ENCODE peak calls at places on chromosomes 6 and 20, in nine cellular contexts. One of them, this sample, is unnamed.

GRCh38 chr6:38701551-38701950 is 1.4 kb downstream of the GLO1 start:
- DNase-seq in T-helper 1 cell: no peak
- DNase-seq in AG04450: no peak
- DNase-seq in EH: no peak
- DNase-seq in fibroblast of the conjunctiva: no peak
- DNase-seq in SK-N-DZ: no peak
- DNase-seq in cardiac septum: no peak
- DNase-seq in endodermal cell: no peak
- DNase-seq in activated T-cell treated with anti-CD3 and anti-CD28 coated beads for 1 hour: no peak
- DNase-seq in this sample: no peak

GRCh38 chr6:37731888-37732287 is 34.2 kb upstream of the MDGA1 start:
- DNase-seq in AG04450: no peak
- DNase-seq in T-helper 1 cell: no peak
- DNase-seq in endodermal cell: peak; percentile 60
- DNase-seq in SK-N-DZ: peak; percentile 57
- DNase-seq in fibroblast of the conjunctiva: no peak
- DNase-seq in EH: no peak
- DNase-seq in cardiac septum: no peak
- DNase-seq in activated T-cell treated with anti-CD3 and anti-CD28 coated beads for 1 hour: peak; percentile 27
- DNase-seq in this sample: no peak

GRCh38 chr20:31808481-31808880 is 10.7 kb upstream of the MYLK2 start:
- DNase-seq in SK-N-DZ: no peak
- DNase-seq in T-helper 1 cell: no peak
- DNase-seq in fibroblast of the conjunctiva: no peak
- DNase-seq in AG04450: no peak
- DNase-seq in endodermal cell: no peak
- DNase-seq in activated T-cell treated with anti-CD3 and anti-CD28 coated beads for 1 hour: no peak
- DNase-seq in cardiac septum: no peak
- DNase-seq in EH: no peak
- DNase-seq in this sample: no peak

GRCh38 chr20:15654208-15654649 is 919.0 kb downstream of the KIF16B start:
- DNase-seq in activated T-cell treated with anti-CD3 and anti-CD28 coated beads for 1 hour: no peak
- DNase-seq in endodermal cell: peak; percentile 82
- DNase-seq in cardiac septum: no peak
- DNase-seq in EH: peak; percentile 75
- DNase-seq in AG04450: no peak
- DNase-seq in fibroblast of the conjunctiva: peak; percentile 20
- DNase-seq in T-helper 1 cell: no peak
- DNase-seq in SK-N-DZ: peak; percentile 69
- DNase-seq in this sample: peak; percentile 2

GRCh38 chr6:85865665-85866372 is 223.1 kb upstream of the SYNCRIP start:
- DNase-seq in endodermal cell: no peak
- DNase-seq in T-helper 1 cell: no peak
- DNase-seq in SK-N-DZ: no peak
- DNase-seq in EH: peak; percentile 73
- DNase-seq in AG04450: no peak
- DNase-seq in fibroblast of the conjunctiva: peak; percentile 45
- DNase-seq in cardiac septum: no peak
- DNase-seq in activated T-cell treated with anti-CD3 and anti-CD28 coated beads for 1 hour: no peak
- DNase-seq in this sample: no peak

GRCh38 chr20:47652301-47652700 is 133.0 kb downstream of the SULF2 start:
- DNase-seq in fibroblast of the conjunctiva: no peak
- DNase-seq in SK-N-DZ: no peak
- DNase-seq in EH: no peak
- DNase-seq in cardiac septum: no peak
- DNase-seq in AG04450: no peak
- DNase-seq in activated T-cell treated with anti-CD3 and anti-CD28 coated beads for 1 hour: no peak
- DNase-seq in T-helper 1 cell: no peak
- DNase-seq in endodermal cell: peak; percentile 11
- DNase-seq in this sample: no peak

GRCh38 chr6:33277663-33278391 is 904 bp downstream of the B3GALT4 start:
- DNase-seq in fibroblast of the conjunctiva: no peak
- DNase-seq in activated T-cell treated with anti-CD3 and anti-CD28 coated beads for 1 hour: no peak
- DNase-seq in endodermal cell: peak; percentile 66
- DNase-seq in cardiac septum: no peak
- DNase-seq in AG04450: no peak
- DNase-seq in EH: no peak
- DNase-seq in SK-N-DZ: no peak
- DNase-seq in T-helper 1 cell: no peak
- DNase-seq in this sample: no peak

GRCh38 chr6:147156218-147156617 is 48.0 kb upstream of the STXBP5 start:
- DNase-seq in fibroblast of the conjunctiva: no peak
- DNase-seq in AG04450: no peak
- DNase-seq in T-helper 1 cell: no peak
- DNase-seq in SK-N-DZ: peak; percentile 42
- DNase-seq in cardiac septum: no peak
- DNase-seq in EH: peak; percentile 7
- DNase-seq in endodermal cell: no peak
- DNase-seq in activated T-cell treated with anti-CD3 and anti-CD28 coated beads for 1 hour: no peak
- DNase-seq in this sample: no peak

GRCh38 chr20:54044156-54044555 is 26.2 kb downstream of the BCAS1 start:
- DNase-seq in fibroblast of the conjunctiva: peak; percentile 62
- DNase-seq in SK-N-DZ: no peak
- DNase-seq in cardiac septum: no peak
- DNase-seq in endodermal cell: no peak
- DNase-seq in activated T-cell treated with anti-CD3 and anti-CD28 coated beads for 1 hour: no peak
- DNase-seq in T-helper 1 cell: no peak
- DNase-seq in EH: peak; percentile 73
- DNase-seq in AG04450: no peak
- DNase-seq in this sample: no peak

GRCh38 chr20:18722381-18722780 is 91.2 kb upstream of the SCP2D1 start:
- DNase-seq in cardiac septum: no peak
- DNase-seq in EH: peak; percentile 48
- DNase-seq in AG04450: no peak
- DNase-seq in fibroblast of the conjunctiva: no peak
- DNase-seq in SK-N-DZ: no peak
- DNase-seq in endodermal cell: no peak
- DNase-seq in activated T-cell treated with anti-CD3 and anti-CD28 coated beads for 1 hour: no peak
- DNase-seq in T-helper 1 cell: no peak
- DNase-seq in this sample: no peak

GRCh38 chr6:37173573-37174195 is 3.7 kb downstream of the PIM1 start:
- DNase-seq in cardiac septum: no peak
- DNase-seq in activated T-cell treated with anti-CD3 and anti-CD28 coated beads for 1 hour: no peak
- DNase-seq in SK-N-DZ: no peak
- DNase-seq in endodermal cell: peak; percentile 56
- DNase-seq in AG04450: no peak
- DNase-seq in T-helper 1 cell: no peak
- DNase-seq in fibroblast of the conjunctiva: no peak
- DNase-seq in EH: no peak
- DNase-seq in this sample: no peak

GRCh38 chr6:127080081-127080480 is 38.4 kb upstream of the RSPO3 start:
- DNase-seq in SK-N-DZ: no peak
- DNase-seq in fibroblast of the conjunctiva: no peak
- DNase-seq in cardiac septum: no peak
- DNase-seq in T-helper 1 cell: no peak
- DNase-seq in AG04450: no peak
- DNase-seq in endodermal cell: no peak
- DNase-seq in activated T-cell treated with anti-CD3 and anti-CD28 coated beads for 1 hour: no peak
- DNase-seq in EH: no peak
- DNase-seq in this sample: no peak

This sample was measured in frontal cortex.